ENCODE peak calls at places on chromosome 16, in ten cellular contexts. K is A673; S is AG04450; G is thoracic aorta; M is esophagus muscularis mucosa; O is hepatocyte; D is CD8-positive, alpha-beta T cell; J is RWPE1; L is AG04449; T is epithelial cell of esophagus. W is an unnamed sample.

GRCh38 chr16:51024703-51025102 is 126.4 kb downstream of the SALL1 start:
- DNase-seq in K (no peak), T (no peak), O (no peak), D (no peak), G (no peak), S (no peak), M (no peak), J (no peak), L (no peak), W (no peak)

GRCh38 chr16:5972747-5973146 is 875.2 kb upstream of the EEF2KMT start:
- DNase-seq in G (no peak), K (no peak), O (no peak), L (no peak), J (no peak), D (no peak), M (no peak), T (no peak), S (no peak), W (no peak)

GRCh38 chr16:30499284-30499683 is 26.7 kb downstream of the ITGAL start:
- DNase-seq in J (no peak), S (no peak), L (no peak), K (no peak), D (no peak), T (no peak), O (no peak), M (no peak), G (no peak), W (no peak)

GRCh38 chr16:86546638-86547013 is 8.4 kb downstream of the MTHFSD start:
- DNase-seq in J (no peak), D (no peak), L (no peak), S (no peak), T (no peak), G (no peak), O (no peak), K (no peak), M (no peak), W (no peak)

GRCh38 chr16:81569361-81570034 is 124.9 kb downstream of the CMIP start:
- DNase-seq in M (no peak), S (no peak), D (no peak), T (no peak), K (no peak), J (no peak), O (no peak), L (no peak), G (no peak), W (no peak)

GRCh38 chr16:87100306-87101058 is 216.7 kb downstream of the C16orf95 start:
- DNase-seq in M (no peak), G (no peak), S (no peak), L (no peak), O (no peak), K (no peak), T (no peak), D (no peak), J (no peak), W (no peak)

GRCh38 chr16:72798212-72798611 is 249.7 kb downstream of the ZFHX3 start:
- DNase-seq in J (no peak), T (no peak), D (no peak), L (no peak), M (no peak), S (no peak), K (no peak), G (no peak), O (no peak), W (no peak)

GRCh38 chr16:10121496-10121895 is 60.7 kb downstream of the GRIN2A start:
- DNase-seq in T (peak), M (no peak), D (no peak), S (no peak), J (peak), G (no peak), L (peak), K (no peak), O (peak), W (no peak)

GRCh38 chr16:20023190-20023589 is 50.5 kb downstream of the GPR139 start:
- DNase-seq in D (no peak), T (peak), S (no peak), O (peak), K (peak), J (no peak), M (no peak), G (no peak), L (no peak), W (no peak)

GRCh38 chr16:72818286-72818845 is 229.6 kb downstream of the ZFHX3 start:
- DNase-seq in T (no peak), O (no peak), M (no peak), D (no peak), S (no peak), J (no peak), K (peak), G (no peak), L (no peak), W (no peak)

GRCh38 chr16:71723537-71724319 is 773 bp downstream of the PHLPP2 start:
- DNase-seq in K (peak), M (no peak), G (peak), O (peak), T (peak), S (no peak), J (peak), D (peak), L (no peak), W (peak)

GRCh38 chr16:51431517-51432241 is 280.6 kb upstream of the SALL1 start:
- DNase-seq in L (peak), O (peak), T (peak), M (no peak), J (peak), K (peak), D (no peak), G (no peak), S (peak), W (no peak)

GRCh38 chr16:10543231-10543630 is 37.2 kb downstream of the EMP2 start:
- DNase-seq in S (no peak), T (no peak), D (no peak), M (no peak), K (no peak), J (no peak), O (no peak), L (no peak), G (no peak), W (no peak)

GRCh38 chr16:31694461-31694860 is 166.8 kb downstream of the AHSP start:
- DNase-seq in J (no peak), O (no peak), S (no peak), D (no peak), T (no peak), G (no peak), M (no peak), K (no peak), L (no peak), W (no peak)

GRCh38 chr16:81697321-81697885 is 81.7 kb upstream of the PLCG2 start:
- DNase-seq in G (no peak), T (peak), J (peak), L (peak), M (no peak), O (peak), D (peak), K (peak), S (no peak), W (no peak)

GRCh38 chr16:69132424-69133252 is at the start of the genes CHTF8 and UTP4:
- DNase-seq in K (peak), S (peak), J (peak), L (no peak), G (peak), T (peak), D (peak), M (peak), O (peak), W (peak)

GRCh38 chr16:72905581-72905980 is 142.3 kb downstream of the ZFHX3 start:
- DNase-seq in G (no peak), L (no peak), S (no peak), T (peak), O (no peak), J (peak), D (no peak), M (no peak), K (no peak), W (no peak)

GRCh38 chr16:12767897-12768296 is 35.8 kb downstream of the CPPED1 start:
- DNase-seq in G (no peak), T (no peak), K (no peak), J (no peak), L (no peak), M (no peak), D (no peak), O (no peak), S (no peak), W (no peak)

DNA sequence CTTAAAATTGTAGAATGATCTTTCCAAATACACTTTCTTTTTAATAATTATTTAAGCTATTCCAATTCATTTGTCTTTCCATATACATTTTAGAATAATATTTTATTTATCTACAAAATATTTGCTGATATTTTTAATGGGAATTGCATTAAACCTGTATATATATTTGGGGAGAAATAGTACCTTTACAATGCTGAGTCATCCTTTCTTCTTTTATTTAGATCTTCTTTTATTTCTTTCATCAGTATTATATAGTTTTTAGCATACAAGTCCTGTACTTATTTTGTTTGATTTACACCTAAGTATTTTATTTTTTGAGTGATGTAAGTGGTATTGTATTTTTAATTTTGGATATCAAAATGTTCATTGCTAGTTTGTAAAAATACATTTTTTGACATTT is 639.5 kb upstream of the GOT2 start:
- DNase-seq in M (no peak), K (no peak), S (no peak), T (no peak), D (no peak), J (no peak), O (no peak), G (no peak), L (no peak), W (no peak)
- TF ChIP-seq CTCF in M (no peak), K (no peak), S (no peak), T (no peak), D (no peak), J (no peak), O (no peak), G (no peak), L (no peak), W (no peak)

DNA sequence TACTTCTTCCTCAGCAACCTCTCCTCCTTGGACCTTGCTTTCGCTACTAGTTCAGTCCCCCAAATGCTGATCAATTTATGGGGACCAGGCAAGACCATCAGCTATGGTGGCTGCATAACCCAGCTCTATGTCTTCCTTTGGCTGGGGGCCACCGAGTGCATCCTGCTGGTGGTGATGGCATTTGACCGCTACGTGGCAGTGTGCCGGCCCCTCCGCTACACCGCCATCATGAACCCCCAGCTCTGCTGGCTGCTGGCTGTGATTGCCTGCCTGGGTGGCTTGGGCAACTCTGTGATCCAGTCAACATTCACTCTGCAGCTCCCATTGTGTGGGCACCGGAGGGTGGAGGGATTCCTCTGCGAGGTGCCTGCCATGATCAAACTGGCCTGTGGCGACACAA is 429 bp downstream of the OR2C1 start:
- DNase-seq in O (no peak), J (no peak), D (no peak), G (no peak), K (no peak), S (no peak), M (no peak), T (no peak), L (no peak), W (no peak)
- TF ChIP-seq CTCF in O (no peak), J (no peak), D (no peak), G (no peak), K (no peak), S (no peak), M (no peak), T (no peak), L (no peak), W (no peak)

DNA sequence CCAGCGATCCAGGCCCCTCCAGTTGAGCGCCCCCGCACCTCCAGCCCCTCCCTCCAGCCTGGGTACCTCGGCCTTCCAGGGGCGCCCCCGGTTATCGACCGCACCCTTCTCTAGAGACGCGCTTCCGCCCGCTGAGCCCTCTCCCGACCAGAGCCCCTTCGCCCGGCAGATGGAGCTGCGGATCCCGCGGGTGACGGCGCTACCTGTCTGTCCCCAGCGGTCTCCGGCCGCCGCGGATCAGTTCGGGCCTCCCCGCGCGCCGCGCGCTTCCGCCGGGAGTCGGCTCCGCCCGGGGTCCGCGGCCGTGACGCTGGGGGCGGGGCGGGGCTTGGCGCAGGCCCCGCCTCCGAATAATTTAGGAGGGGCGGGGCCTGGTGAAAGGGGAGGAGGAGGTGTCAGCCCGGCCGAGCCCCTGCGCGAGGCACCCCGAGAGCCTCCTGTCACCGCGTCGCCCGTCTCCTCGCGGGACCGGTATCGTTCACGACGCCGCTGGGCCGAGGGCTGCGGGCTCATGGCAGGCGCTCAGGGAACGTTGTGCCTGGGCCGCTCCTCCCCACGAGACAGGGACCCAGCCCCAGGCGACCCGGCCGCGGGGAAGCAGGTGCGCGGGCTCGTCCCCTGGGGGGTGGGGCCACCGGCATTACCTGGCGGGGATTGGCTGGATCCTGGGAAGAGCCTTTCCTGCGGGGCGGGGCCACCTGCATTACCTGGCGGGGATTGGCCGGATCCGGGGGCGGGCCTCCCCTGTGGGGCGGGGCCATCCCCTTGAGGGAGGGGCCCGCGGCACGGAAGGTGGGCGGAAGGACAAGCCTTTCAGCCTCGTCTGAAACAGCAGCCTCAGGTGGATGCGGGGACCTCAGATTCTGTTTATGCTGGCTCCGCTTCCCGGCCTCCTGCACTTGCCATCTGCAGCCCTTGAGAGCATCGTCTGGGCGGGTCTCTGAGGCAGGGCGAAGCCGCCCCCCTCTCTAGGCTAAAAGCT is at the start of gene SPATA2L:
- DNase-seq in K (peak), G (no peak), M (peak), J (peak), O (peak), D (peak), L (no peak), S (no peak), T (peak), W (peak)
- TF ChIP-seq CTCF in K (no peak), G (no peak), M (peak), J (no peak), O (peak), D (peak), L (no peak), S (no peak), T (no peak), W (no peak)

GRCh38 chr16:27195941-27196595 is 7.3 kb upstream of the KDM8 start:
- DNase-seq in G (no peak), D (peak), L (no peak), J (no peak), O (no peak), M (no peak), S (no peak), K (no peak), T (no peak), W (no peak)

GRCh38 chr16:27191352-27191924 is 11.9 kb upstream of the KDM8 start:
- DNase-seq in T (no peak), K (no peak), G (no peak), D (no peak), L (no peak), S (no peak), M (no peak), O (no peak), J (no peak), W (no peak)

GRCh38 chr16:27195068-27195741 is 8.1 kb upstream of the KDM8 start:
- DNase-seq in K (no peak), S (no peak), G (no peak), L (no peak), O (no peak), J (peak), M (no peak), D (no peak), T (peak), W (no peak)

GRCh38 chr16:27190316-27190871 is 12.9 kb upstream of the KDM8 start:
- DNase-seq in J (no peak), K (no peak), T (no peak), O (no peak), G (no peak), D (no peak), S (no peak), M (no peak), L (no peak), W (no peak)

GRCh38 chr16:27193300-27193990 is 9.9 kb upstream of the KDM8 start:
- DNase-seq in K (no peak), T (no peak), J (no peak), O (no peak), S (no peak), G (no peak), M (no peak), L (no peak), D (no peak), W (no peak)
- TF ChIP-seq CTCF in K (peak), T (peak), J (no peak), O (no peak), S (peak), G (no peak), M (no peak), L (no peak), D (no peak), W (no peak)

DNA sequence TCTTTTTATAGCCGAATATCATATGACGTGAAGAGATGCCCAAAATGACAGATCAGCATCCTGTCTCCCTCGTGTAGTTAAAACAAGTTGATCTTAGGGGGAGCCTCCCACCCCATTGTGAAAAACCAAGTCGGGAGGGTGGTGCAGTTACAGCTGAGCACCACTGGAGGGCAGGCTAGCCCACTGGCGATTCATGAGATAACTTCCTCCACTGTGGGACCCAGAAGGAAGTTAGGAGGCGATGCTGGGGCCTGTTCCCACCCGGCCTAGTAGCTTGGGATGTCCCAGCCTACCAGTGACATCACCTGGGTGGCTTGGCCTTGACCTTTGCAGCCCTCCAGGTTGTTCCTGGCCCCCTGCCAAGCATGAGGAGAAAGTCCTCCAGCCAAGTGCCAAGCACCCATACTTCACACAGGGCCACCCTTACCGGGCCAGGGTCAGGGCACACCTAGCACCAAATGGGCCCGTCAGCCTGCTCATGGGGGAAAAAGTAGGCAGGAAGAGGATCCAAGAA is 8.1 kb upstream of the CPNE2 start:
- DNase-seq in O (peak), S (peak), K (peak), T (peak), L (no peak), M (peak), G (peak), J (peak), D (peak), W (peak)
- TF ChIP-seq CTCF in O (peak), S (peak), K (peak), T (peak), L (peak), M (peak), G (peak), J (peak), D (peak), W (peak)

GRCh38 chr16:23013484-23013883 is 135.8 kb downstream of the USP31 start:
- DNase-seq in O (peak), D (no peak), G (no peak), K (peak), T (peak), L (no peak), J (no peak), M (no peak), S (no peak), W (no peak)
- TF ChIP-seq CTCF in O (peak), D (no peak), G (no peak), K (peak), T (peak), L (no peak), J (no peak), M (no peak), S (peak), W (peak)

GRCh38 chr16:65117701-65118448 is 4.0 kb downstream of the CDH11 start:
- DNase-seq in J (peak), T (peak), D (peak), G (no peak), S (peak), O (peak), K (peak), L (no peak), M (peak), W (no peak)
- TF ChIP-seq CTCF in J (peak), T (peak), D (peak), G (peak), S (peak), O (peak), K (peak), L (peak), M (peak), W (peak)

DNA sequence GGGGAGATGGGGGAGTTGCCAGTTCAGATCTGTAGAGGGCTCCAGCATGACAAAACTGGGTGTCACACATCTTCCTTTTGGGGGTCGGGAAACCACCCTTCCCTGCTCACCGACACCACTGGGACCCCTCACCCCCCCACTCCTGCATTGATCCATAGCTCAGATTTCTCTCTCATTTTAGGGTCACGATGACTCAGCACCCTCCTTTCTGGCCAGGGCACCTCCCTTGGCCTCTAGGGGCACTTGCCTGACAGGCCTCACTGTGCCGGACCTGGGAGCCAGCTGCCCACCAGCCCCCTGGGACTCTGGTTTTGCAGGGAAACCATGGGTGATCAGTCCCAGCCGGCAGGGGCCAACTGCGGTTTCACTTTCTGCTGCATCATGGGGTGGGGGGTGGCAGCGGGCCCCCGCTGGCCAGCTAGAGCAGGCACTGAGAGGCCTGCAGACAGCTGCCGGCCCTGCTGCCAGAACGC is 239.4 kb downstream of the MRTFB start:
- DNase-seq in T (no peak), L (no peak), G (no peak), M (no peak), D (no peak), O (no peak), K (no peak), J (no peak), S (no peak), W (no peak)
- TF ChIP-seq CTCF in T (no peak), L (no peak), G (no peak), M (no peak), D (no peak), O (no peak), K (no peak), J (no peak), S (peak), W (no peak)

W was measured in D721Med.